ENCODE peak calls at places on chromosomes 2 and 18, in ten cellular contexts. W is OCI-M1; X is GM12865; I is choroid plexus epithelial cell; D is NT2/D1; T is T-helper 1 cell; Z is GM03348; N is Calu3; M is AG08396; C is activated T-cell treated with anti-CD3 and anti-CD28 coated beads, Interleukin-2, amount 50 U/mL, for 48 hours. J is an unnamed sample.

GRCh38 chr2:95325026-95325425 is 27.9 kb downstream of the KCNIP3 start:
- DNase-seq in T (no peak), M (no peak), N (no peak), C (no peak), X (no peak), I (no peak), W (no peak), D (no peak), Z (no peak), J (no peak)

GRCh38 chr2:240347373-240347940 is 88.0 kb upstream of the GPC1 start:
- DNase-seq in W (no peak), X (no peak), D (no peak), C (no peak), Z (no peak), N (no peak), T (no peak), M (no peak), I (no peak), J (no peak)

GRCh38 chr2:145431181-145431951 is 911.4 kb upstream of the ZEB2 start:
- DNase-seq in N (peak; percentile 69), W (no peak), M (no peak), Z (peak; percentile 11), X (no peak), D (peak; percentile 25), I (no peak), C (no peak), T (no peak), J (peak; percentile 3)

GRCh38 chr2:33240178-33240577 is 236.3 kb upstream of the RASGRP3 start:
- DNase-seq in M (peak; percentile 16), Z (no peak), W (no peak), C (no peak), N (no peak), T (no peak), D (no peak), I (peak; percentile 86), X (no peak), J (peak; percentile 66)

GRCh38 chr2:73925033-73925704 is 1.5 kb upstream of the DGUOK start:
- DNase-seq in N (no peak), Z (no peak), D (no peak), I (no peak), C (no peak), X (no peak), W (peak; percentile 58), T (no peak), M (no peak), J (no peak)

GRCh38 chr2:175152242-175152641 is 15.8 kb downstream of the ATF2 start:
- DNase-seq in D (no peak), I (no peak), Z (no peak), M (no peak), W (no peak), N (no peak), X (peak; percentile 49), T (no peak), C (no peak), J (no peak)

GRCh38 chr2:193847140-193847539 is 1652.4 kb upstream of the TMEFF2 start:
- DNase-seq in C (no peak), D (no peak), Z (peak; percentile 9), I (peak; percentile 64), N (no peak), X (no peak), T (no peak), M (no peak), W (no peak), J (peak; percentile 72)

GRCh38 chr2:164896634-164897033 is 55.0 kb upstream of the COBLL1 start:
- DNase-seq in D (no peak), T (no peak), W (peak; percentile 65), N (no peak), Z (peak; percentile 16), I (peak; percentile 81), X (peak; percentile 36), M (no peak), C (no peak), J (peak; percentile 69)

GRCh38 chr2:231223001-231223375 is 24.6 kb downstream of the ARMC9 start:
- DNase-seq in T (no peak), X (no peak), I (no peak), D (no peak), M (no peak), Z (no peak), W (no peak), N (no peak), C (no peak), J (no peak)

GRCh38 chr18:62098960-62099359 is 87.9 kb downstream of the PIGN start:
- DNase-seq in T (no peak), X (no peak), C (no peak), M (no peak), W (no peak), D (no peak), Z (no peak), N (no peak), I (no peak), J (no peak)

GRCh38 chr2:42962521-42962953 is 170.2 kb upstream of the HAAO start:
- DNase-seq in X (peak; percentile 28), C (no peak), W (no peak), T (no peak), M (no peak), I (peak; percentile 39), N (no peak), Z (no peak), D (no peak), J (peak; percentile 28)

GRCh38 chr2:145617420-145617819 is 1097.5 kb upstream of the ZEB2 start:
- DNase-seq in T (no peak), X (no peak), I (no peak), C (no peak), N (no peak), M (no peak), W (no peak), D (no peak), Z (no peak), J (no peak)

GRCh38 chr2:61425605-61426155 is 45.2 kb downstream of the USP34 start:
- DNase-seq in N (no peak), X (peak; percentile 22), W (no peak), M (no peak), I (no peak), T (no peak), Z (no peak), D (no peak), C (no peak), J (no peak)

GRCh38 chr2:27683390-27684071 is 19.8 kb downstream of the SLC4A1AP start:
- DNase-seq in Z (peak; percentile 71), T (peak; percentile 84), I (peak; percentile 95), M (peak; percentile 58), X (peak; percentile 94), D (peak; percentile 97), W (peak; percentile 95), C (peak; percentile 87), N (peak; percentile 88), J (peak; percentile 97)

GRCh38 chr2:129709956-129710598 is 269.4 kb upstream of the RAB6C start:
- DNase-seq in X (no peak), W (no peak), M (no peak), N (no peak), C (no peak), I (no peak), T (no peak), D (no peak), Z (peak; percentile 1), J (no peak)

GRCh38 chr2:30362468-30363081 is 84.5 kb upstream of the LCLAT1 start:
- DNase-seq in T (no peak), I (peak; percentile 16), X (no peak), D (no peak), M (peak; percentile 42), W (no peak), C (no peak), Z (peak; percentile 62), N (no peak), J (no peak)

GRCh38 chr2:102103992-102104871 is 38.3 kb upstream of the IL1R1 start:
- DNase-seq in I (peak; percentile 89), M (peak; percentile 60), D (no peak), W (peak; percentile 37), N (peak; percentile 22), T (no peak), C (peak; percentile 84), X (peak; percentile 91), Z (peak; percentile 70), J (peak; percentile 67)

GRCh38 chr2:11856095-11856494 is 109.7 kb downstream of the LPIN1 start:
- DNase-seq in Z (no peak), W (peak; percentile 64), M (no peak), N (no peak), C (no peak), I (no peak), D (no peak), X (no peak), T (no peak), J (peak; percentile 20)

GRCh38 chr18:42274488-42275137 is 319.6 kb downstream of the PIK3C3 start:
- DNase-seq in C (no peak), T (no peak), W (peak; percentile 52), Z (peak; percentile 9), M (no peak), N (no peak), X (peak; percentile 23), I (peak; percentile 31), D (peak; percentile 9), J (no peak)

GRCh38 chr18:24600076-24600654 is 139.7 kb downstream of the HRH4 start:
- DNase-seq in W (peak; percentile 77), Z (peak; percentile 62), I (peak; percentile 72), X (peak; percentile 36), T (no peak), C (no peak), M (peak; percentile 50), D (no peak), N (peak; percentile 22), J (peak; percentile 77)

GRCh38 chr18:48409591-48410094 is 460 bp upstream of the ZBTB7C start:
- DNase-seq in C (peak; percentile 33), I (peak; percentile 19), T (no peak), N (peak; percentile 15), X (no peak), Z (peak; percentile 55), D (no peak), M (peak; percentile 40), W (peak; percentile 22), J (no peak)

GRCh38 chr2:9774266-9774665 is 69.0 kb upstream of the TAF1B start:
- DNase-seq in N (no peak), D (no peak), T (no peak), X (no peak), I (no peak), W (no peak), C (no peak), M (no peak), Z (no peak), J (no peak)

GRCh38 chr2:102147935-102148334 is 5.4 kb downstream of the IL1R1 start:
- DNase-seq in W (no peak), M (no peak), D (no peak), T (no peak), N (no peak), C (peak; percentile 77), Z (no peak), X (peak; percentile 22), I (peak; percentile 79), J (no peak)

GRCh38 chr2:215537621-215538020 is 101.8 kb upstream of the FN1 start:
- DNase-seq in D (no peak), C (no peak), N (no peak), Z (peak; percentile 49), I (peak; percentile 88), W (no peak), T (no peak), M (peak; percentile 39), X (no peak), J (no peak)

GRCh38 chr2:10009811-10010781 is 33.3 kb upstream of the KLF11 start:
- DNase-seq in M (peak; percentile 87), Z (peak; percentile 81), X (no peak), I (no peak), C (no peak), T (no peak), W (no peak), D (no peak), N (no peak), J (no peak)

J was measured in dermis blood vessel endothelial cell.